ENCODE peak calls at places on chromosomes 11 and 22, in seven cellular contexts. One of them, this sample, is unnamed.

GRCh38 chr11:69356703-69357457 is 62.9 kb downstream of the MYEOV start:
- DNase-seq in transverse colon: no peak
- DNase-seq in prostate gland: no peak
- DNase-seq in SHP77: no peak
- DNase-seq in mesendoderm: no peak
- DNase-seq in foreskin fibroblast: no peak
- DNase-seq in stimulated activated naive CD4-positive, alpha-beta T cell: no peak
- DNase-seq in this sample: peak

GRCh38 chr11:130781906-130782305 is 134.4 kb downstream of the SNX19 start:
- DNase-seq in transverse colon: no peak
- DNase-seq in prostate gland: no peak
- DNase-seq in SHP77: no peak
- DNase-seq in mesendoderm: peak
- DNase-seq in foreskin fibroblast: peak
- DNase-seq in stimulated activated naive CD4-positive, alpha-beta T cell: no peak
- DNase-seq in this sample: no peak

GRCh38 chr11:16126361-16126760 is 230.0 kb downstream of the SOX6 start:
- DNase-seq in transverse colon: no peak
- DNase-seq in prostate gland: no peak
- DNase-seq in SHP77: no peak
- DNase-seq in mesendoderm: peak
- DNase-seq in foreskin fibroblast: no peak
- DNase-seq in stimulated activated naive CD4-positive, alpha-beta T cell: no peak
- DNase-seq in this sample: no peak

GRCh38 chr11:120539681-120540369 is 28.3 kb downstream of the GRIK4 start:
- DNase-seq in transverse colon: no peak
- DNase-seq in prostate gland: no peak
- DNase-seq in SHP77: no peak
- DNase-seq in mesendoderm: no peak
- DNase-seq in foreskin fibroblast: no peak
- DNase-seq in stimulated activated naive CD4-positive, alpha-beta T cell: no peak
- DNase-seq in this sample: no peak

GRCh38 chr11:105609832-105610781 is at the start of gene GRIA4:
- DNase-seq in transverse colon: no peak
- DNase-seq in prostate gland: no peak
- DNase-seq in SHP77: peak
- DNase-seq in mesendoderm: peak
- DNase-seq in foreskin fibroblast: peak
- DNase-seq in stimulated activated naive CD4-positive, alpha-beta T cell: no peak
- DNase-seq in this sample: peak

GRCh38 chr11:64290894-64291745 is at the start of gene KCNK4:
- DNase-seq in transverse colon: no peak
- DNase-seq in prostate gland: no peak
- DNase-seq in SHP77: no peak
- DNase-seq in mesendoderm: no peak
- DNase-seq in foreskin fibroblast: no peak
- DNase-seq in stimulated activated naive CD4-positive, alpha-beta T cell: no peak
- DNase-seq in this sample: no peak

GRCh38 chr22:20009018-20009482 is 7.6 kb downstream of the ARVCF start:
- DNase-seq in transverse colon: no peak
- DNase-seq in prostate gland: no peak
- DNase-seq in SHP77: no peak
- DNase-seq in mesendoderm: no peak
- DNase-seq in foreskin fibroblast: no peak
- DNase-seq in stimulated activated naive CD4-positive, alpha-beta T cell: no peak
- DNase-seq in this sample: peak

GRCh38 chr11:126725043-126725442 is 275.5 kb downstream of the KIRREL3 start:
- DNase-seq in transverse colon: no peak
- DNase-seq in prostate gland: no peak
- DNase-seq in SHP77: no peak
- DNase-seq in mesendoderm: no peak
- DNase-seq in foreskin fibroblast: no peak
- DNase-seq in stimulated activated naive CD4-positive, alpha-beta T cell: no peak
- DNase-seq in this sample: no peak

GRCh38 chr11:19985106-19985505 is 175.2 kb downstream of the DBX1 start:
- DNase-seq in transverse colon: no peak
- DNase-seq in prostate gland: no peak
- DNase-seq in SHP77: no peak
- DNase-seq in mesendoderm: no peak
- DNase-seq in foreskin fibroblast: no peak
- DNase-seq in stimulated activated naive CD4-positive, alpha-beta T cell: no peak
- DNase-seq in this sample: no peak

GRCh38 chr11:8263109-8263768 is 439 bp downstream of the LMO1 start:
- DNase-seq in transverse colon: no peak
- DNase-seq in prostate gland: no peak
- DNase-seq in SHP77: no peak
- DNase-seq in mesendoderm: peak
- DNase-seq in foreskin fibroblast: no peak
- DNase-seq in stimulated activated naive CD4-positive, alpha-beta T cell: no peak
- DNase-seq in this sample: peak

GRCh38 chr11:2825261-2825885 is 60.2 kb downstream of the CDKN1C start:
- DNase-seq in transverse colon: peak
- DNase-seq in prostate gland: peak
- DNase-seq in SHP77: no peak
- DNase-seq in mesendoderm: no peak
- DNase-seq in foreskin fibroblast: peak
- DNase-seq in stimulated activated naive CD4-positive, alpha-beta T cell: no peak
- DNase-seq in this sample: no peak

GRCh38 chr11:17801166-17801565 is 66.6 kb downstream of the KCNC1 start:
- DNase-seq in transverse colon: no peak
- DNase-seq in prostate gland: no peak
- DNase-seq in SHP77: no peak
- DNase-seq in mesendoderm: peak
- DNase-seq in foreskin fibroblast: no peak
- DNase-seq in stimulated activated naive CD4-positive, alpha-beta T cell: no peak
- DNase-seq in this sample: no peak

GRCh38 chr11:127619946-127620345 is 619.4 kb upstream of the KIRREL3 start:
- DNase-seq in transverse colon: no peak
- DNase-seq in prostate gland: no peak
- DNase-seq in SHP77: no peak
- DNase-seq in mesendoderm: no peak
- DNase-seq in foreskin fibroblast: no peak
- DNase-seq in stimulated activated naive CD4-positive, alpha-beta T cell: no peak
- DNase-seq in this sample: no peak

GRCh38 chr11:83249972-83250593 is 36.1 kb downstream of the CCDC90B start:
- DNase-seq in transverse colon: no peak
- DNase-seq in prostate gland: peak
- DNase-seq in SHP77: peak
- DNase-seq in mesendoderm: peak
- DNase-seq in foreskin fibroblast: peak
- DNase-seq in stimulated activated naive CD4-positive, alpha-beta T cell: peak
- DNase-seq in this sample: no peak

GRCh38 chr22:39456262-39457046 is at the start of gene MGAT3:
- DNase-seq in transverse colon: no peak
- DNase-seq in prostate gland: no peak
- DNase-seq in SHP77: no peak
- DNase-seq in mesendoderm: no peak
- DNase-seq in foreskin fibroblast: no peak
- DNase-seq in stimulated activated naive CD4-positive, alpha-beta T cell: no peak
- DNase-seq in this sample: no peak

GRCh38 chr11:124983674-124984511 is 29.9 kb downstream of the CCDC15 start:
- DNase-seq in transverse colon: no peak
- DNase-seq in prostate gland: no peak
- DNase-seq in SHP77: no peak
- DNase-seq in mesendoderm: peak
- DNase-seq in foreskin fibroblast: no peak
- DNase-seq in stimulated activated naive CD4-positive, alpha-beta T cell: no peak
- DNase-seq in this sample: peak

GRCh38 chr11:111978028-111978771 is 41.1 kb downstream of the DIXDC1 start:
- DNase-seq in transverse colon: peak
- DNase-seq in prostate gland: peak
- DNase-seq in SHP77: peak
- DNase-seq in mesendoderm: peak
- DNase-seq in foreskin fibroblast: peak
- DNase-seq in stimulated activated naive CD4-positive, alpha-beta T cell: no peak
- DNase-seq in this sample: no peak

GRCh38 chr22:41687901-41688364 is 734 bp downstream of the SNU13 start:
- DNase-seq in transverse colon: peak
- DNase-seq in prostate gland: no peak
- DNase-seq in SHP77: no peak
- DNase-seq in mesendoderm: peak
- DNase-seq in foreskin fibroblast: no peak
- DNase-seq in stimulated activated naive CD4-positive, alpha-beta T cell: peak
- DNase-seq in this sample: no peak

GRCh38 chr22:50620861-50621490 is 7.0 kb downstream of the ARSA start:
- DNase-seq in transverse colon: peak
- DNase-seq in prostate gland: no peak
- DNase-seq in SHP77: no peak
- DNase-seq in mesendoderm: no peak
- DNase-seq in foreskin fibroblast: no peak
- DNase-seq in stimulated activated naive CD4-positive, alpha-beta T cell: peak
- DNase-seq in this sample: no peak

GRCh38 chr22:44207981-44208317 is 27.2 kb downstream of the PARVG start:
- DNase-seq in transverse colon: no peak
- DNase-seq in prostate gland: no peak
- DNase-seq in SHP77: no peak
- DNase-seq in mesendoderm: no peak
- DNase-seq in foreskin fibroblast: no peak
- DNase-seq in stimulated activated naive CD4-positive, alpha-beta T cell: no peak
- DNase-seq in this sample: no peak

GRCh38 chr11:28464252-28464867 is 356.2 kb downstream of the METTL15 start:
- DNase-seq in transverse colon: no peak
- DNase-seq in prostate gland: no peak
- DNase-seq in SHP77: no peak
- DNase-seq in mesendoderm: no peak
- DNase-seq in foreskin fibroblast: no peak
- DNase-seq in stimulated activated naive CD4-positive, alpha-beta T cell: no peak
- DNase-seq in this sample: no peak

GRCh38 chr11:121512468-121513465 is 60.0 kb upstream of the SORL1-AS1 start:
- DNase-seq in transverse colon: no peak
- DNase-seq in prostate gland: no peak
- DNase-seq in SHP77: no peak
- DNase-seq in mesendoderm: no peak
- DNase-seq in foreskin fibroblast: no peak
- DNase-seq in stimulated activated naive CD4-positive, alpha-beta T cell: no peak
- DNase-seq in this sample: no peak

GRCh38 chr11:34564807-34565241 is 51.2 kb upstream of the ELF5 start:
- DNase-seq in transverse colon: no peak
- DNase-seq in prostate gland: peak
- DNase-seq in SHP77: no peak
- DNase-seq in mesendoderm: peak
- DNase-seq in foreskin fibroblast: no peak
- DNase-seq in stimulated activated naive CD4-positive, alpha-beta T cell: no peak
- DNase-seq in this sample: no peak

This sample was measured in chondrocyte.